ENCODE peak calls at places on chromosomes 5 and 9, in six cellular contexts. One of them, this sample, is unnamed. For H3K4me1, the result is how much of the 10 kb centered on the place peaks cover.

GRCh38 chr9:136318111-136318768 is 9.1 kb upstream of the GPSM1 start:
- DNase-seq in tibial artery: no peak
- DNase-seq in keratinocyte: no peak
- DNase-seq in stomach: no peak
- DNase-seq in upper lobe of left lung: no peak
- DNase-seq in A549: no peak
- DNase-seq in this sample: no peak

GRCh38 chr9:104779334-104779733 is 15.4 kb downstream of the NIPSNAP3B start:
- DNase-seq in A549: no peak
- DNase-seq in upper lobe of left lung: no peak
- DNase-seq in stomach: no peak
- DNase-seq in tibial artery: no peak
- DNase-seq in keratinocyte: no peak
- DNase-seq in this sample: no peak

GRCh38 chr5:151461312-151461711 is 13.9 kb downstream of the SLC36A1 start:
- DNase-seq in stomach: no peak
- DNase-seq in A549: no peak
- DNase-seq in keratinocyte: no peak
- DNase-seq in upper lobe of left lung: no peak
- DNase-seq in tibial artery: no peak
- DNase-seq in this sample: no peak

GRCh38 chr9:27168496-27168895 is 59.5 kb downstream of the TEK start:
- DNase-seq in stomach: no peak
- DNase-seq in A549: no peak
- DNase-seq in keratinocyte: no peak
- DNase-seq in tibial artery: no peak
- DNase-seq in upper lobe of left lung: no peak
- DNase-seq in this sample: no peak

GRCh38 chr5:32445831-32446614 is 1.5 kb upstream of the ZFR start:
- DNase-seq in tibial artery: no peak
- DNase-seq in upper lobe of left lung: no peak
- DNase-seq in keratinocyte: no peak
- DNase-seq in A549: no peak
- DNase-seq in stomach: no peak
- DNase-seq in this sample: no peak

GRCh38 chr9:30197954-30198353 is 2186.5 kb upstream of the ACO1 start:
- DNase-seq in keratinocyte: no peak
- DNase-seq in tibial artery: no peak
- DNase-seq in upper lobe of left lung: no peak
- DNase-seq in stomach: no peak
- DNase-seq in A549: no peak
- DNase-seq in this sample: no peak

GRCh38 chr9:102972780-102973179 is 22.4 kb upstream of the CYLC2 start:
- DNase-seq in tibial artery: no peak
- DNase-seq in stomach: no peak
- DNase-seq in keratinocyte: no peak
- DNase-seq in A549: no peak
- DNase-seq in upper lobe of left lung: no peak
- DNase-seq in this sample: no peak

GRCh38 chr9:127149463-127150390 is 27.3 kb upstream of the ANGPTL2 start:
- DNase-seq in stomach: no peak
- DNase-seq in keratinocyte: no peak
- DNase-seq in upper lobe of left lung: no peak
- DNase-seq in A549: no peak
- DNase-seq in tibial artery: no peak
- DNase-seq in this sample: no peak

GRCh38 chr5:991472-992267 is 16.9 kb upstream of the NKD2 start:
- DNase-seq in keratinocyte: no peak
- DNase-seq in tibial artery: peak
- DNase-seq in stomach: peak
- DNase-seq in upper lobe of left lung: no peak
- DNase-seq in A549: no peak
- DNase-seq in this sample: no peak

GRCh38 chr9:68547417-68547816 is 6.7 kb upstream of the TMEM252 start:
- DNase-seq in keratinocyte: no peak
- DNase-seq in stomach: no peak
- DNase-seq in A549: no peak
- DNase-seq in tibial artery: no peak
- DNase-seq in upper lobe of left lung: peak
- DNase-seq in this sample: no peak

GRCh38 chr9:136237486-136238341 is 7.9 kb downstream of the QSOX2 start:
- DNase-seq in stomach: no peak
- DNase-seq in upper lobe of left lung: no peak
- DNase-seq in tibial artery: no peak
- DNase-seq in A549: no peak
- DNase-seq in keratinocyte: no peak
- DNase-seq in this sample: no peak

GRCh38 chr5:137129906-137130680 is 369.0 kb downstream of the SPOCK1 start:
- DNase-seq in tibial artery: no peak
- DNase-seq in A549: no peak
- DNase-seq in stomach: no peak
- DNase-seq in keratinocyte: no peak
- DNase-seq in upper lobe of left lung: no peak
- DNase-seq in this sample: no peak

GRCh38 chr9:7118653-7119052 is 360.9 kb downstream of the KDM4C start:
- DNase-seq in upper lobe of left lung: no peak
- DNase-seq in A549: no peak
- DNase-seq in keratinocyte: no peak
- DNase-seq in tibial artery: no peak
- DNase-seq in stomach: no peak
- DNase-seq in this sample: no peak

GRCh38 chr9:130680836-130681768 is 12.5 kb upstream of the EXOSC2 start:
- DNase-seq in upper lobe of left lung: peak
- DNase-seq in keratinocyte: no peak
- DNase-seq in A549: peak
- DNase-seq in tibial artery: peak
- DNase-seq in stomach: peak
- DNase-seq in this sample: no peak

GRCh38 chr9:130681769-130682489 is 11.7 kb upstream of the EXOSC2 start:
- DNase-seq in upper lobe of left lung: no peak
- DNase-seq in stomach: no peak
- DNase-seq in A549: no peak
- DNase-seq in tibial artery: no peak
- DNase-seq in keratinocyte: no peak
- DNase-seq in this sample: no peak

GRCh38 chr9:130685104-130685503 is 8.5 kb upstream of the EXOSC2 start:
- DNase-seq in upper lobe of left lung: no peak
- DNase-seq in stomach: no peak
- DNase-seq in tibial artery: no peak
- DNase-seq in A549: no peak
- DNase-seq in keratinocyte: no peak
- DNase-seq in this sample: no peak

GRCh38 chr9:130687615-130688014 is 6.0 kb upstream of the EXOSC2 start:
- DNase-seq in A549: no peak
- DNase-seq in keratinocyte: no peak
- DNase-seq in tibial artery: no peak
- DNase-seq in stomach: no peak
- DNase-seq in upper lobe of left lung: no peak
- DNase-seq in this sample: no peak

DNA sequence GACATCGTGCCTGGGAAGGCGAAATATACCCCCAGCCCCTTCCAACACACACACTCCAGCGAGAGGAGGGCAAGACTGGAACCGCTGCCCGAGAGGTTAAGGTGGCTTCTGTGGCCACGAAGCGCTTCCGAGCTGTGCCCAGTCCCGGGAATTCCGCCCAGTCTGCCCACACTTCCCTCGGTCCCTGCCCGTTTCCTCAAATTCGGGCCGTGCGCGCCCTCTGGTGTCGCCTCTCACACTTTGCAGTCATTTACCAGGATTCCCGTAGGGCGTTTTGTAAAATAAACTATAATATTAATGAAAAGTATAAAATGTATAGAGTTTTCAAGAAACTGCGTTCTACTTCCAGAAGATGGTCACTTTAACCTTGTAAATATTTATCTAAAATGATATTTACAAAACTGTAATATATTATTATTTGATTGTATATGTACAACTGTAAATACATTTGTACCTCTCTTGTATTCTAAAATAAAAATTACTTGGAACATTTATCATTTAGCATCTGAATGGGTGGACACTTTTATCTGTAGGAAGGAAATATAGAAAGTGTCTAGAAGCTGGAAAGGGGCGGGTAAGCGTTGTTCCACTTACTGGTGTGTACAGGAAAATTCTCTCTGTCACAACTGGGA is 11.0 kb upstream of the EXOSC2 start:
- DNase-seq in stomach: peak
- DNase-seq in keratinocyte: no peak
- DNase-seq in upper lobe of left lung: peak
- DNase-seq in A549: peak
- DNase-seq in tibial artery: peak
- DNase-seq in this sample: no peak
- H3K4me3 ChIP-seq in stomach: peak
- H3K4me3 ChIP-seq in keratinocyte: peak
- H3K4me3 ChIP-seq in upper lobe of left lung: peak
- H3K4me3 ChIP-seq in A549: peak
- H3K4me3 ChIP-seq in tibial artery: peak
- H3K4me3 ChIP-seq in this sample: no peak

GRCh38 chr5:141878771-141879759 is 855 bp upstream of the PCDH1 start:
- DNase-seq in A549: peak
- DNase-seq in stomach: peak
- DNase-seq in keratinocyte: peak
- DNase-seq in tibial artery: peak
- DNase-seq in upper lobe of left lung: peak
- DNase-seq in this sample: peak
- H3K27ac ChIP-seq in A549: peak
- H3K27ac ChIP-seq in stomach: peak
- H3K27ac ChIP-seq in keratinocyte: no peak
- H3K27ac ChIP-seq in tibial artery: peak
- H3K27ac ChIP-seq in upper lobe of left lung: peak
- H3K27ac ChIP-seq in this sample: no peak

GRCh38 chr5:80215523-80215922 is 40.3 kb downstream of the SERINC5 start:
- DNase-seq in tibial artery: no peak
- DNase-seq in upper lobe of left lung: no peak
- DNase-seq in stomach: no peak
- DNase-seq in keratinocyte: no peak
- DNase-seq in A549: no peak
- DNase-seq in this sample: no peak
- H3K4me1 ChIP-seq in tibial artery: under half
- H3K4me1 ChIP-seq in upper lobe of left lung: under half
- H3K4me1 ChIP-seq in stomach: half or more
- H3K4me1 ChIP-seq in keratinocyte: under half
- H3K4me1 ChIP-seq in A549: under half
- H3K4me1 ChIP-seq in this sample: under half

GRCh38 chr5:15547440-15547839 is 47.5 kb downstream of the FBXL7 start:
- DNase-seq in A549: no peak
- DNase-seq in tibial artery: no peak
- DNase-seq in keratinocyte: no peak
- DNase-seq in stomach: no peak
- DNase-seq in upper lobe of left lung: no peak
- DNase-seq in this sample: no peak

GRCh38 chr5:15545082-15545481 is 45.1 kb downstream of the FBXL7 start:
- DNase-seq in keratinocyte: no peak
- DNase-seq in upper lobe of left lung: no peak
- DNase-seq in tibial artery: no peak
- DNase-seq in A549: no peak
- DNase-seq in stomach: no peak
- DNase-seq in this sample: no peak

GRCh38 chr5:15554542-15554941 is 54.6 kb downstream of the FBXL7 start:
- DNase-seq in tibial artery: no peak
- DNase-seq in stomach: no peak
- DNase-seq in A549: no peak
- DNase-seq in keratinocyte: no peak
- DNase-seq in upper lobe of left lung: no peak
- DNase-seq in this sample: peak

GRCh38 chr5:15555176-15555575 is 55.2 kb downstream of the FBXL7 start:
- DNase-seq in upper lobe of left lung: no peak
- DNase-seq in A549: no peak
- DNase-seq in tibial artery: no peak
- DNase-seq in keratinocyte: no peak
- DNase-seq in stomach: no peak
- DNase-seq in this sample: no peak

GRCh38 chr5:15550502-15551115 is 50.6 kb downstream of the FBXL7 start:
- DNase-seq in upper lobe of left lung: no peak
- DNase-seq in A549: no peak
- DNase-seq in tibial artery: no peak
- DNase-seq in stomach: no peak
- DNase-seq in keratinocyte: no peak
- DNase-seq in this sample: no peak
- H3K4me3 ChIP-seq in upper lobe of left lung: no peak
- H3K4me3 ChIP-seq in A549: no peak
- H3K4me3 ChIP-seq in tibial artery: no peak
- H3K4me3 ChIP-seq in stomach: no peak
- H3K4me3 ChIP-seq in keratinocyte: no peak
- H3K4me3 ChIP-seq in this sample: no peak

GRCh38 chr5:138739938-138740337 is 13.3 kb upstream of the CTNNA1 start:
- DNase-seq in stomach: no peak
- DNase-seq in tibial artery: no peak
- DNase-seq in A549: no peak
- DNase-seq in keratinocyte: no peak
- DNase-seq in upper lobe of left lung: no peak
- DNase-seq in this sample: no peak
- H3K27ac ChIP-seq in stomach: no peak
- H3K27ac ChIP-seq in tibial artery: no peak
- H3K27ac ChIP-seq in A549: no peak
- H3K27ac ChIP-seq in keratinocyte: no peak
- H3K27ac ChIP-seq in upper lobe of left lung: no peak
- H3K27ac ChIP-seq in this sample: no peak

GRCh38 chr9:94142353-94142752 is 58.1 kb downstream of the PTPDC1 start:
- DNase-seq in tibial artery: no peak
- DNase-seq in A549: no peak
- DNase-seq in keratinocyte: no peak
- DNase-seq in stomach: no peak
- DNase-seq in upper lobe of left lung: no peak
- DNase-seq in this sample: no peak

GRCh38 chr9:94139672-94140417 is 55.6 kb downstream of the PTPDC1 start:
- DNase-seq in A549: peak
- DNase-seq in stomach: peak
- DNase-seq in upper lobe of left lung: peak
- DNase-seq in keratinocyte: peak
- DNase-seq in tibial artery: peak
- DNase-seq in this sample: no peak

GRCh38 chr9:94140791-94141790 is 56.8 kb downstream of the PTPDC1 start:
- DNase-seq in A549: no peak
- DNase-seq in upper lobe of left lung: no peak
- DNase-seq in stomach: no peak
- DNase-seq in keratinocyte: no peak
- DNase-seq in tibial artery: no peak
- DNase-seq in this sample: no peak

GRCh38 chr9:94144394-94144793 is 60.1 kb downstream of the PTPDC1 start:
- DNase-seq in tibial artery: no peak
- DNase-seq in stomach: no peak
- DNase-seq in upper lobe of left lung: peak
- DNase-seq in keratinocyte: no peak
- DNase-seq in A549: no peak
- DNase-seq in this sample: no peak

DNA sequence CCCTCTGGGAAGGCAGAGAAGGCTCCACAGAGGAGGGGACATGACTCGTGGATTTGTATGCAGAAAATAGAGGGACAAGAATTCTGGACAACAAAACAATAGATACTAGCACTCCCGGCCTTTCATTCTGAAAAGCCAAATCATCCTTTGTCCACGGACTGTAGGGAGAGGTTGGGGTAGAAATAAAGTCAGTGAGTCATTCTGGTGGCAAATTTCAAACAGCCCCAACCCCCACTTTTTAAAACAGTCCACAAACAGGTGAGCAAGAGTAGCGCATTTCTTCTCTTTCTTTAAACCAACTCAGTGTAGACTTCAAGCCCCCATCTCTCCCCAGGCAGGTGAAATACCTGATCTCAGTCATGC is 56.1 kb downstream of the PTPDC1 start:
- DNase-seq in A549: no peak
- DNase-seq in keratinocyte: no peak
- DNase-seq in upper lobe of left lung: no peak
- DNase-seq in stomach: no peak
- DNase-seq in tibial artery: no peak
- DNase-seq in this sample: no peak
- H3K4me1 ChIP-seq in A549: under half
- H3K4me1 ChIP-seq in keratinocyte: under half
- H3K4me1 ChIP-seq in upper lobe of left lung: under half
- H3K4me1 ChIP-seq in stomach: under half
- H3K4me1 ChIP-seq in tibial artery: under half
- H3K4me1 ChIP-seq in this sample: under half